ENCODE peak calls at places on chromosomes 5 and 9, in nine cellular contexts. B, W, F, E, A, Q, Z, S and J are unnamed samples.

GRCh38 chr5:172175263-172175719 is 12.7 kb downstream of the STK10 start:
- DNase-seq in S (no peak), Q (no peak), F (no peak), B (no peak), W (peak; percentile 98), Z (peak; percentile 69), A (peak; percentile 83), E (peak; percentile 68), J (no peak)

GRCh38 chr5:79133657-79134451 is 22.2 kb downstream of the BHMT start:
- DNase-seq in S (peak; percentile 79), B (peak; percentile 94), W (peak; percentile 83), E (peak; percentile 72), F (peak; percentile 41), A (peak; percentile 45), Z (peak; percentile 71), Q (peak; percentile 71), J (peak; percentile 78)

GRCh38 chr9:125484632-125485282 is 222.3 kb downstream of the MAPKAP1 start:
- DNase-seq in A (no peak), Z (peak; percentile 52), Q (peak; percentile 74), B (peak; percentile 95), S (no peak), E (no peak), F (no peak), W (no peak), J (no peak)

GRCh38 chr9:36029765-36030528 is 6.8 kb upstream of the RECK start:
- DNase-seq in S (no peak), Z (no peak), A (no peak), B (peak; percentile 98), E (no peak), Q (peak; percentile 94), F (no peak), W (peak; percentile 68), J (peak; percentile 25)

GRCh38 chr5:104024538-104024937 is 461.9 kb upstream of the NUDT12 start:
- DNase-seq in F (no peak), W (no peak), S (no peak), Z (no peak), A (no peak), Q (no peak), E (no peak), B (no peak), J (no peak)

GRCh38 chr9:71001780-71002386 is 119.5 kb downstream of the TRPM3 start:
- DNase-seq in Z (peak; percentile 50), F (no peak), Q (no peak), S (no peak), W (peak; percentile 0), A (no peak), B (peak; percentile 66), E (peak; percentile 40), J (peak; percentile 2)

GRCh38 chr5:150407097-150407720 is 5.5 kb downstream of the CD74 start:
- DNase-seq in Z (no peak), F (no peak), B (no peak), A (no peak), W (no peak), S (no peak), E (no peak), Q (no peak), J (no peak)

GRCh38 chr5:133116601-133117000 is 64.8 kb downstream of the HSPA4 start:
- DNase-seq in E (no peak), B (no peak), Z (no peak), Q (no peak), F (no peak), S (peak; percentile 40), A (no peak), W (no peak), J (no peak)

GRCh38 chr9:115006660-115007059 is 76.3 kb upstream of the TNFSF8 start:
- DNase-seq in Z (peak; percentile 39), A (peak; percentile 51), F (no peak), B (peak; percentile 81), E (no peak), S (no peak), Q (peak; percentile 15), W (peak; percentile 60), J (no peak)

GRCh38 chr5:118953652-118954005 is 34.7 kb downstream of the DTWD2 start:
- DNase-seq in A (no peak), F (no peak), Z (no peak), B (no peak), Q (no peak), W (no peak), S (no peak), E (no peak), J (no peak)

GRCh38 chr5:118960557-118960956 is 27.8 kb downstream of the DTWD2 start:
- DNase-seq in F (no peak), E (no peak), A (no peak), B (no peak), Q (no peak), S (no peak), W (no peak), Z (no peak), J (no peak)

GRCh38 chr5:118952992-118953651 is 35.2 kb downstream of the DTWD2 start:
- DNase-seq in E (no peak), S (no peak), Z (no peak), F (no peak), Q (no peak), W (peak; percentile 1), A (no peak), B (no peak), J (no peak)

GRCh38 chr5:118956727-118957126 is 31.6 kb downstream of the DTWD2 start:
- DNase-seq in F (peak; percentile 9), E (no peak), B (peak; percentile 45), S (no peak), A (no peak), Z (no peak), W (peak; percentile 29), Q (no peak), J (no peak)
- TF ChIP-seq CTCF in F (peak; percentile 61), E (no peak), B (peak; percentile 22), S (peak; percentile 38), A (no peak), Z (peak; percentile 36), W (peak; percentile 8), Q (peak; percentile 45), J (peak; percentile 45)

DNA sequence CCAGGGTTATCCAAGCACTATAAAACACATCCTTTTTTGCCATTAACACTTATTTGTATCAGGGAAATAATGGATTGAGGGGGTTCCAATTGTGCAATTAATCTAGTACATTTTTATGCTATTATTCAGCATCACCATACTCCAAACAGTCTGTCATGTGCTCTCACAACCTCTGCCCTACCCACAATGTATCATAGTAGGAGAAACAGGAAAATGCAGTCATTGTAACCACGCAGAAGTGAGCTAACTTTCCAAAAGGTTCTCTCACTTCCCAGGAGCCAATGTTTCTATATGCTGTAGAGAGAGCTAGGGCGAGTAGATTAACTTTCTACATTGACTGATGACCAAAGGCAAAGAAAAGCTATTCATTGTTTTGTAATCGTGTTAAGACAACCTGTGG is 29.8 kb downstream of the DAB2 start:
- DNase-seq in S (no peak), E (no peak), A (no peak), W (no peak), F (no peak), Q (no peak), B (peak; percentile 82), Z (no peak), J (no peak)
- H3K4me3 ChIP-seq in S (no peak overlapping the region), E (no peak overlapping the region), A (no peak overlapping the region), W (no peak overlapping the region), F (no peak overlapping the region), Q (no peak overlapping the region), B (no peak overlapping the region), Z (no peak overlapping the region), J (no peak overlapping the region)

DNA sequence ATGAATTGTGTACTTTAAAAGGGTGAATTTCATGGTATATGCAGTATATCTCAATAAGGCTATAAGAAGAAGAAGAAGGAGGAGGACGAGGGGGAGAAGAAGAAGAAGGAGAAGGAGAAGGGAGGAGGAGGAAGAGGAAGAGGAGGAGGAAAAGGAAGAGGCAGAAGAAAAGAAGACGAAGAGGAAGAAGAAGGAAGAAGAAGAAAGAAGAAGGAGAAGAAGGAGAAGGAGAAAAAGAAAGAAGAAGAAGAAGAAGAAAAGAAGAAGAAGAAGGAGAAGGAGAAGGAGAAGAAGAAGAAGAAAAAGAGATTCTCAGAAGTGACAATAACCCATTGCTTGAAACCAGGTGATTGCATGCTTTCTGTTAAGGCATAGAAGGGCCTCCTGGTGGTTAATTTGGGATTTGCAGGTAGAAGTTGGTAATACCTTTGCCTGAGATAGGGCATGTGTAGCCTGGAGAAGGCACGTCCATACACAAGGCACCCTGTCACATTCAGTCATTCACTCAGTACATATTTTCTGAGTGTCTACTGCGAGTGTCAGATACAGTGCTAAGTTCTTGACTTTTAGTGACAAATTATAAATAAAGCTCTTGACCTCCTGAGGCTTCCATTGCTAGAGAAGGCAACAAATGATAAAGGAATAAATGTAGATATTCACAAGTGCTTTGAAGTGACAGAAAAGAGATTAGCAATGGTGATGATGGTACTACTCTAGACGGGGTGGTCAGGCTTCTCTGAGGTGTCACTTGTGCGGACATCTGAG is 231.3 kb downstream of the NPR3 start:
- DNase-seq in Z (peak; percentile 24), E (peak; percentile 49), W (peak; percentile 59), A (no peak), B (peak; percentile 9), S (peak; percentile 50), Q (no peak), F (peak; percentile 18), J (peak; percentile 22)
- TF ChIP-seq CTCF in Z (peak; percentile 54), E (peak; percentile 46), W (peak; percentile 68), A (peak; percentile 34), B (peak; percentile 36), S (peak; percentile 69), Q (peak; percentile 41), F (peak; percentile 37), J (peak; percentile 52)

GRCh38 chr5:35924950-35925722 is 13.3 kb downstream of the CAPSL start:
- DNase-seq in B (peak; percentile 43), Q (peak; percentile 30), A (peak; percentile 67), Z (peak; percentile 45), E (peak; percentile 55), S (peak; percentile 79), W (peak; percentile 64), F (peak; percentile 37), J (peak; percentile 25)

GRCh38 chr5:35921930-35922329 is 16.5 kb downstream of the CAPSL start:
- DNase-seq in A (no peak), F (no peak), W (no peak), Z (no peak), B (no peak), E (no peak), Q (no peak), S (no peak), J (no peak)

GRCh38 chr5:35922468-35922867 is 16.0 kb downstream of the CAPSL start:
- DNase-seq in Q (no peak), F (no peak), S (no peak), W (no peak), B (no peak), Z (no peak), E (no peak), A (no peak), J (no peak)

GRCh38 chr5:35924122-35924949 is 14.1 kb downstream of the CAPSL start:
- DNase-seq in S (no peak), Z (no peak), F (no peak), A (no peak), E (no peak), Q (no peak), B (peak; percentile 64), W (no peak), J (no peak)

DNA sequence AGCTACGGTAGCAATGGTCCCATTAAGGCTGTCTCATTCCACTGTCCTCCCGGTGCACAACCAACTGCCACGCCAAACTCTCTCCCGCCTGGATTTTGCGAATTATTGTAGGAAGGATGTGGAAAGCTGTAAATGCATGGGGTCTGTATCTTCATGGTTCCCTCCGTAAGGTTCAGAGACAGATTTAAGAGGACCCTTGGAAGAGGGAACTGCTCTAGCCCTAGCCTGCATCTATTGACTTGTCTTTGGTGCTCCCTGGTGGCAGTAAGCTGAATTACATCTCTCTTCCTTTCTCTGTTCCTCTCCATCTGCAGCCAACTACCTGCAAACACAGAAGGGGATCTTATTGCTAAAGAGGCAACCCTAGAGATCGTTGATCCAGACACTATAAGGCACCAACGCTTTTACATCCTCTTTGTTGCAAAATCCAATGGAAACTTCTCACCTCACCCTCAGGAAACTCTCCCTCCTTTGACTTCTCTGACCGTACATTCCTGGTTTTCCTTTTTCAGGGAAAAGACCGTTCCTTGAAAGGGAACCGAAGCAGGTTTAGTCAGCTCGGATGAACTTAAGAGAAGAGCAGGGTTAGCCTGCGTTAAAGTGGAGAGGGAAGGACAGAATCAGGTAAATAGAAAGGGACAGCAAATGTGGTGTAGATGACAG is 11.9 kb downstream of the CAPSL start:
- DNase-seq in Z (peak; percentile 62), S (peak; percentile 81), E (peak; percentile 53), W (peak; percentile 69), Q (no peak), B (peak; percentile 66), A (no peak), F (peak; percentile 43), J (peak; percentile 52)
- H3K4me3 ChIP-seq in Z (no peak overlapping the region), S (no peak overlapping the region), E (no peak overlapping the region), W (no peak overlapping the region), Q (no peak overlapping the region), B (no peak overlapping the region), A (no peak overlapping the region), F (no peak overlapping the region), J (no peak overlapping the region)